ENCODE peak calls at places on chromosomes 4 and X, in nine cellular contexts. L is fibroblast of lung; P is astrocyte of the spinal cord; W is CD8-positive, alpha-beta memory T cell; X is bronchial epithelial cell; U is lower leg skin; R is NT2/D1; D is tibial artery; T is brain microvascular endothelial cell. K is an unnamed sample.

GRCh38 chr4:118904935-118905334 is 16.3 kb downstream of the SYNPO2 start:
- DNase-seq in W (no peak), T (peak; percentile 59), U (no peak), X (no peak), D (no peak), P (no peak), R (no peak), L (peak; percentile 59), K (no peak)

GRCh38 chr4:24881508-24882071 is 31.3 kb downstream of the CCDC149 start:
- DNase-seq in W (no peak), P (no peak), R (no peak), U (no peak), T (no peak), X (peak; percentile 41), D (no peak), L (no peak), K (no peak)

GRCh38 chr4:6829077-6829476 is 46.5 kb downstream of the KIAA0232 start:
- DNase-seq in L (no peak), P (no peak), X (no peak), R (no peak), T (no peak), U (no peak), D (no peak), W (no peak), K (no peak)

GRCh38 chrX:95056901-95057300 is 1382.9 kb downstream of the FAM133A start:
- DNase-seq in P (peak; percentile 49), D (no peak), W (no peak), X (no peak), U (no peak), T (no peak), R (no peak), L (peak; percentile 37), K (no peak)

GRCh38 chr4:121304843-121305348 is 75.9 kb downstream of the QRFPR start:
- DNase-seq in D (no peak), P (no peak), L (no peak), W (no peak), R (no peak), T (no peak), X (no peak), U (no peak), K (no peak)

GRCh38 chr4:85682391-85682790 is 207.4 kb downstream of the ARHGAP24 start:
- DNase-seq in P (no peak), U (no peak), L (no peak), T (no peak), W (no peak), D (no peak), X (no peak), R (no peak), K (no peak)

GRCh38 chr4:181939199-181939945 is 303.8 kb upstream of the TENM3 start:
- DNase-seq in D (no peak), R (no peak), X (no peak), W (no peak), U (no peak), T (no peak), P (peak; percentile 76), L (peak; percentile 67), K (no peak)

GRCh38 chr4:153273736-153274135 is 69.5 kb downstream of the TRIM2 start:
- DNase-seq in L (no peak), W (no peak), T (no peak), P (no peak), D (no peak), R (no peak), X (peak; percentile 22), U (no peak), K (no peak)

GRCh38 chr4:38531126-38531737 is 132.8 kb upstream of the KLF3 start:
- DNase-seq in D (no peak), T (peak; percentile 3), R (no peak), L (peak; percentile 22), U (no peak), P (peak; percentile 24), X (no peak), W (no peak), K (no peak)

GRCh38 chrX:7170903-7171302 is 22.9 kb upstream of the PUDP start:
- DNase-seq in U (no peak), D (no peak), T (peak; percentile 7), X (no peak), R (no peak), L (no peak), W (peak; percentile 47), P (no peak), K (no peak)

GRCh38 chrX:123698979-123699378 is 33.9 kb downstream of the THOC2 start:
- DNase-seq in X (no peak), R (no peak), W (no peak), T (no peak), U (no peak), L (peak; percentile 9), D (no peak), P (no peak), K (no peak)

DNA sequence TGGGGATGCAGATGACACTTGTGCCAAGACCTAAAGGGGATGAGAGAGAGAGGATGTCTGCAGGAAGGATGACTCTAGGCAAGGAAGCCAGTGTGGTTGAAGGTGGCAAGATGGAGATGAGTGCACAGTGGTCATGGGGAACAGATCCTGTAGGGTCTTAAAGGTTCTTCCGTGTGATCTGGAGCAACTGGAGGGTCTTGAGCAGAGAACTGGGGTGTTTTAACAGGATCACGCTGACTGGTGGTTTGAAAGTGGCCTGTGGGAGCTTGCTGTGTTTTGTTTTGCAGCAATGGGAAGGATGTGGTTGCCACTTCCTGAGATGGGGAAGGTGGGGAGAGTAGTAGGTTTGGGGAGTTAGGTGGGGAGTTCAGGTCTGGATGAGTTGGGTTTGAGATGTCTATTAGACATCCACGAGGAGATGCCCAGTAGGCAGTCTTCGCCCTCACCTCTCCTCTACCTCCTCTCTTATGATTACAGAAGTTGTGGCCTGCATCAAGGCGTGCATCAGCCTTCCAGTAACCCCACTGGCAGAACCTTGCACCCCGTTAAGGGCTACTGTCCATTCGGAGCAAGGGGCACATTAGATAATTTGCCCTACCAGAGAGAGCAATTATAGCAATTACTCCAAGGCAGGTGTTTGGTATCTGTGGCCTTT is 1.4 kb upstream of the STBD1 start:
- DNase-seq in R (no peak), W (no peak), U (no peak), X (no peak), P (no peak), L (no peak), D (no peak), T (no peak), K (peak; percentile 35)
- H3K4me3 ChIP-seq in R (no peak overlapping the region), W (peak overlapping the region; percentile 51), U (no peak overlapping the region), X (no peak overlapping the region), P (no peak overlapping the region), L (peak overlapping the region; percentile 96), D (peak overlapping the region; percentile 85), T (peak overlapping the region; percentile 77), K (no peak overlapping the region)

GRCh38 chr4:108165601-108166000 is 3.1 kb downstream of the LEF1 start:
- DNase-seq in X (no peak), L (no peak), T (no peak), R (no peak), P (no peak), W (no peak), U (no peak), D (no peak), K (no peak)
- H3K4me3 ChIP-seq in X (no peak overlapping the region), L (no peak overlapping the region), T (no peak overlapping the region), R (no peak overlapping the region), P (no peak overlapping the region), W (peak overlapping the region; percentile 69), U (no peak overlapping the region), D (no peak overlapping the region), K (peak overlapping the region; percentile 92)

GRCh38 chrX:150486011-150486410 is 82.4 kb upstream of the MTM1 start:
- DNase-seq in X (peak; percentile 35), U (no peak), D (peak; percentile 66), P (peak; percentile 53), L (peak; percentile 36), W (peak; percentile 59), R (no peak), T (peak; percentile 44), K (peak; percentile 32)

GRCh38 chrX:150483576-150483975 is 84.8 kb upstream of the MTM1 start:
- DNase-seq in X (no peak), L (no peak), D (no peak), U (no peak), P (no peak), W (no peak), R (no peak), T (no peak), K (no peak)

GRCh38 chrX:150487369-150488094 is 80.9 kb upstream of the MTM1 start:
- DNase-seq in R (no peak), L (no peak), W (no peak), X (no peak), P (no peak), D (no peak), U (no peak), T (no peak), K (no peak)

GRCh38 chrX:150478496-150479492 is 89.6 kb upstream of the MTM1 start:
- DNase-seq in W (no peak), D (no peak), T (no peak), X (no peak), L (no peak), R (no peak), U (no peak), P (no peak), K (no peak)

DNA sequence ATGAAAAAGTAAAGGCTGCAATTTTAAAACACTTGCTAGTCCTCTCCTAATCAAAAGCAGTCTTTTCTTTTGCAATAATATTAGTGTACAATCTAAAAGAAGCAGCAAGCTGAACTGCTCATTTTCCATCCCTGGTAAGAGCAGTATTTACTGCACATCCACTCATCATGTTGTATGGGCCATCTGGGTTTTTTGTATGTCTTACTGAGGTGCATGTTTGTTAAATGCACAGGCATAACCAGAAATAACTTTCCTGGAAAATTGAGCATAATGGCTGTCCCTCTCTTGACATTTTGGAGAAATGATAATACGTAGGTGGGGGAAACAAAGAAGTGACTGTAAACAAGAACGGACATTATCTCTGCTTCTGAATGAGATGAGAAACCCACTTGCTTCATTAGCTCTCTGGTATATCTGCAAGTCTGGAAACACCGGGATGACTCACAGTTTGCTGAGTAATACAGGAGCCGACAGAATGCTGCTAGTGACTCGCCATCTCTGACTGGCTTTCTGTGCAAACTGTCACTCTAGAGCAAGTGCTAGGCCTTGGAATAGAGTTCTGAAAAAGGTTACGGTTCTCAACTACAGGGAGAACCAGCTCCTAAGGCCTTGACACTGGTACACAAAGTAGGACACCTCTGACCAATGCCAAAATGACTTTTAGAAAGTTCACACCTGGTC is 85.7 kb upstream of the MTM1 start:
- DNase-seq in T (peak; percentile 70), X (peak; percentile 87), U (peak; percentile 16), D (no peak), W (peak; percentile 46), L (peak; percentile 83), P (peak; percentile 57), R (no peak), K (no peak)
- H3K4me3 ChIP-seq in T (no peak overlapping the region), X (no peak overlapping the region), U (no peak overlapping the region), D (no peak overlapping the region), W (no peak overlapping the region), L (no peak overlapping the region), P (no peak overlapping the region), R (no peak overlapping the region), K (no peak overlapping the region)

DNA sequence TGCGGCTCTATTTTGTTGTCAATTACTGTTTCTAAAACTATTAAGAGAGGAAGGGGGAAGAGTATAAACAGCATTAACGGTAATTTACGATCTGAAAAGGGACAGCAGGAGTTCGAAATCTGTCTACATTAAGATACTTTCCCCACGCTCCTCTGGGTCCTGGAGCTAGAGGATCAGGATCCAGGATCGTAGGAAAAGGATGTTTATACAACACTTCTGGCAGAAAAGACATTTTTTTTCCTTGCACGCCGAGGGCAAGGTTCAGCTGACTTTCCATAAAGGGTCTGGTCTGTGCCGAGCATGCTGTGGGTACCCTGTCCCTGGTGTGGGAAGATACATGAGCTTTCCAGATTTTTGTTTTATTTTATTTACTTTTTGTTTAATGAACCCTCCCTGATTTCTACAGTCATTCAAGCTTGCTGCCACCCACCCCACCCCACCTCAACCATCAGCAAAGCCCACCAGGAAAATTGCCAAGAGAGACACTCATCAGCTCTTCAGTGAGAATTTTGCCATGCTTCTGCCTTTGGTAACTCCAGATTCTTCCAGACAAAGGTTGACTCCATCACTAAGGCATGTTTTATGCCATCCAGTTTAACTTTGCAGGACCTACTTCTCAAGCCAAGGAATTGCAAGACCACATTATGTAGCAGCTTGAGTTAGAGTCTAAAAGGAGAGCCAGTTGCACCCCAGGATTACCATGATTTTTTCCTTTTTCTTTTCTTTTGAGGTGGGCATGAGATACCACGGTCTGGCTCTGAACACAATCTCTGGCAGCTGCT is 188.1 kb downstream of the QDPR start:
- DNase-seq in U (no peak), L (peak; percentile 58), X (no peak), R (no peak), W (no peak), T (no peak), P (no peak), D (no peak), K (no peak)
- H3K4me3 ChIP-seq in U (no peak overlapping the region), L (no peak overlapping the region), X (no peak overlapping the region), R (no peak overlapping the region), W (no peak overlapping the region), T (no peak overlapping the region), P (no peak overlapping the region), D (no peak overlapping the region), K (no peak overlapping the region)

K was measured in Jurkat, Clone E6-1.